ENCODE peak calls at places on chromosomes 2 and 18, in four cellular contexts. P is OCI-LY7, V is GM06990, A is fibroblast of the aortic adventitia. C is an unnamed sample.
A peak's percentile ranks its signal among the peaks of the same experiment; 100 is the strongest.

GRCh38 chr2:29232041-29232440 is 116.8 kb downstream of the CLIP4 start:
- DNase-seq in P (no peak), V (no peak), A (no peak), C (no peak)

GRCh38 chr18:31500161-31500688 is 2.2 kb downstream of the DSG2 start:
- DNase-seq in P (peak; percentile 20), V (peak; percentile 76), A (no peak), C (no peak)

GRCh38 chr2:30232027-30232800 is 880 bp downstream of the LBH start:
- DNase-seq in P (peak; percentile 24), V (peak; percentile 86), A (peak; percentile 48), C (peak; percentile 56)

GRCh38 chr2:109418716-109419115 is 195.1 kb downstream of the SEPTIN10 start:
- DNase-seq in P (no peak), V (no peak), A (no peak), C (no peak)

GRCh38 chr18:37563810-37564511 is 1.6 kb downstream of the CELF4 start:
- DNase-seq in P (no peak), V (no peak), A (no peak), C (no peak)

GRCh38 chr2:65612654-65613053 is 180.3 kb upstream of the SPRED2 start:
- DNase-seq in P (no peak), V (no peak), A (peak; percentile 22), C (no peak)

GRCh38 chr2:65015731-65016130 is 26.5 kb downstream of the SLC1A4 start:
- DNase-seq in P (no peak), V (no peak), A (no peak), C (peak; percentile 75)

GRCh38 chr2:101502095-101502494 is 27.2 kb upstream of the RFX8 start:
- DNase-seq in P (no peak), V (no peak), A (no peak), C (no peak)

GRCh38 chr2:54428401-54428800 is 27.7 kb upstream of the SPTBN1 start:
- DNase-seq in P (no peak), V (no peak), A (peak; percentile 82), C (peak; percentile 35)

GRCh38 chr2:33214436-33214835 is 262.0 kb upstream of the RASGRP3 start:
- DNase-seq in P (no peak), V (no peak), A (peak; percentile 92), C (no peak)

GRCh38 chr2:222819722-222820333 is 41.0 kb upstream of the ACSL3 start:
- DNase-seq in P (no peak), V (no peak), A (peak; percentile 75), C (peak; percentile 51)

GRCh38 chr2:53353372-53354111 is 414.1 kb upstream of the CHAC2 start:
- DNase-seq in P (no peak), V (no peak), A (peak; percentile 51), C (peak; percentile 18)

GRCh38 chr2:65309699-65310098 is 82.1 kb downstream of the ACTR2 start:
- DNase-seq in P (no peak), V (no peak), A (no peak), C (no peak)

GRCh38 chr2:183037281-183037659 is 987 bp downstream of the NCKAP1 start:
- DNase-seq in P (no peak), V (no peak), A (peak; percentile 53), C (peak; percentile 37)

GRCh38 chr2:9950521-9951271 is 797 bp upstream of the GRHL1 start:
- DNase-seq in P (no peak), V (peak; percentile 68), A (no peak), C (no peak)
- TF ChIP-seq CTCF in P (no peak), V (no peak), A (no peak), C (no peak)

DNA sequence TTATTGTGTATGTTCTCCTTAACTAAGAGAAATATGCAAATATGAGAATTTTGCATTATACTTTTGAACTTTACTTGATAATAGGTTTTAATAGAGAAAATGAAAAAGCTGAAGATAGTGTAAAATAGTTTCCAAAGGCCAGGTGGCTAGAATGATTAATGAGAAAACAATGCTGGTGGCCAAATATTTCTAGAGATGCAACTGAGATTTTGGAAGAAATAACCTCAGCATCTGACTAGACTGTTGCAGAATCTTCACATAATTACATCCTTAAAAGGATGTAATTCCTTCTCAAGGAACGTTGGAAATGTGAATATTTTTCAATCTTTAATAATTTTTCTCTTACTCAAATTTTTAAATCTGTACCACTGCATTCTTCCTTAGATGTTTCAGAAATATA is 434.4 kb downstream of the THSD7B start:
- DNase-seq in P (no peak), V (no peak), A (no peak), C (peak; percentile 3)
- H3K4me3 ChIP-seq in P (no peak overlapping the region), V (no peak overlapping the region), A (no peak overlapping the region), C (no peak overlapping the region)

GRCh38 chr2:196849895-196850294 is 40.7 kb upstream of the C2orf66 start:
- DNase-seq in P (peak; percentile 7), V (no peak), A (peak; percentile 57), C (peak; percentile 42)
- TF ChIP-seq CTCF in P (peak; percentile 62), V (peak; percentile 28), A (peak; percentile 50), C (peak; percentile 53)

DNA sequence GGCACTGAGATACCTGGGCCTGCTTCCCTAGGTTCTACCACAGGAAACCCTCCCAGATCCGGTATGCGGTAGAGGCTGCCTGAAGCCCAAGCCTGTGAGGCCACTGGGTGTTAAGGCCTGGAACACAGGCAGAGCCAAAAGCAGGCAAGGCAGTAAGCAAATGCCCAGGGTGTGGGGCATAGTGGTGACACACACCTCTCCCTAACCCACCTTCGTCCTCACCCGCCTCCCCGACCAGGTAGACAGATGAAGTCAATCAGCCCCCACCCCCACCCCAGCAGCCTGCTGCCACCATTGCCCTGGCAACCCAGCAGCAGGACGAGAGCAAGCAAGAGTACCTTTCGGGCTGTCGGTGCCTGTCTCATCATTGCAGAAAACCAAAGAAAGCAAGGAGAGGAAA is 6.1 kb downstream of the DCTN1 start:
- DNase-seq in P (no peak), V (no peak), A (no peak), C (no peak)
- H3K4me3 ChIP-seq in P (no peak overlapping the region), V (no peak overlapping the region), A (peak overlapping the region; percentile 64), C (no peak overlapping the region)

GRCh38 chr2:217856871-217857270 is 145.9 kb downstream of the TNS1 start:
- DNase-seq in P (no peak), V (no peak), A (no peak), C (no peak)

GRCh38 chr2:217854684-217855083 is 148.1 kb downstream of the TNS1 start:
- DNase-seq in P (no peak), V (no peak), A (no peak), C (no peak)

GRCh38 chr2:217857624-217858506 is 144.9 kb downstream of the TNS1 start:
- DNase-seq in P (no peak), V (no peak), A (no peak), C (no peak)

GRCh38 chr2:217853961-217854360 is 148.8 kb downstream of the TNS1 start:
- DNase-seq in P (no peak), V (no peak), A (no peak), C (no peak)

DNA sequence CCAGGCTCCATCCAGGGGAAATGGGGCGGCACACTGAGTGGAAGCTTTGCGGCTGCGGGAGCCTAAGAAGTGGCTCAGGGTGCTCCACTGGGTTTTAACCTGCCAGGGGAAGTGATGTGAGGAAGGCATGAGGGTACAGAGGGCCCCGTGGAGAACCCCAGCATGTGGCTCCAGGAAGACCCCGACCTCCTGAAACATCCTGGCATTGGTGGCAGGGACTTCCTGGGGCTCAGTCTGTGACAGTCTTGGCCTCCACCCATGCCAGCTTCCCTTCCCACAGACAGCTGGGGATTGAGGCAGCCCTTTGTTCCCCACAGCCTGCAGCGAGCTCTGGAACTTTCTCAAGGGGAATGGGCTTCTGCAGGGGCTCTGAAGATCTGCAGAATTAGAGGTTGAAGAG is 146.6 kb downstream of the TNS1 start:
- DNase-seq in P (no peak), V (no peak), A (no peak), C (no peak)
- TF ChIP-seq CTCF in P (no peak), V (no peak), A (no peak), C (no peak)

GRCh38 chr2:164840458-164840929 is 1.1 kb downstream of the COBLL1 start:
- DNase-seq in P (no peak), V (peak; percentile 2), A (no peak), C (no peak)
- H3K4me3 ChIP-seq in P (no peak overlapping the region), V (no peak overlapping the region), A (peak overlapping the region; percentile 79), C (peak overlapping the region; percentile 78)

DNA sequence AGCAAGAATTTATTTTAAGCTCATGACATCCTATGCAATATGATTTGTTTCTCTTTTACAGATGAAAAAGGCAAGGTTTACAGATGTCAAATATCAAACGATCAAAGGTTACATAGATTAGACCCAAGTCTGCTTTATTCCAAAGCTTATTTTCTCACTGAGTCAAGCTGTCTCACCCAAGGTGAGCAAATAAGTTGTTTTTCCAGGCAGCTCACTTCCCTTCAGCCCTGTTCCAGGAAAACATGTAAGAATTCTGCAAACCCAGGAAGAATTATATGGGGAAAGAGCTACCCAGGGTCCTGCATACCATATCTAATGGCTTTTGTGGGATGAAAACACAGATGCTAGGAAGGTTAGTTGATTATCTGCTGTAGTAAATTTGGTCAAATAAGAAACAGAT is 57.7 kb upstream of the SCN9A start:
- DNase-seq in P (no peak), V (no peak), A (no peak), C (no peak)
- TF ChIP-seq CTCF in P (no peak), V (no peak), A (no peak), C (no peak)

GRCh38 chr2:12721571-12722444 is 5.1 kb downstream of the TRIB2 start:
- DNase-seq in P (no peak), V (no peak), A (peak; percentile 92), C (peak; percentile 68)
- H3K4me3 ChIP-seq in P (peak overlapping the region; percentile 33), V (no peak overlapping the region), A (peak overlapping the region; percentile 91), C (peak overlapping the region; percentile 23)

DNA sequence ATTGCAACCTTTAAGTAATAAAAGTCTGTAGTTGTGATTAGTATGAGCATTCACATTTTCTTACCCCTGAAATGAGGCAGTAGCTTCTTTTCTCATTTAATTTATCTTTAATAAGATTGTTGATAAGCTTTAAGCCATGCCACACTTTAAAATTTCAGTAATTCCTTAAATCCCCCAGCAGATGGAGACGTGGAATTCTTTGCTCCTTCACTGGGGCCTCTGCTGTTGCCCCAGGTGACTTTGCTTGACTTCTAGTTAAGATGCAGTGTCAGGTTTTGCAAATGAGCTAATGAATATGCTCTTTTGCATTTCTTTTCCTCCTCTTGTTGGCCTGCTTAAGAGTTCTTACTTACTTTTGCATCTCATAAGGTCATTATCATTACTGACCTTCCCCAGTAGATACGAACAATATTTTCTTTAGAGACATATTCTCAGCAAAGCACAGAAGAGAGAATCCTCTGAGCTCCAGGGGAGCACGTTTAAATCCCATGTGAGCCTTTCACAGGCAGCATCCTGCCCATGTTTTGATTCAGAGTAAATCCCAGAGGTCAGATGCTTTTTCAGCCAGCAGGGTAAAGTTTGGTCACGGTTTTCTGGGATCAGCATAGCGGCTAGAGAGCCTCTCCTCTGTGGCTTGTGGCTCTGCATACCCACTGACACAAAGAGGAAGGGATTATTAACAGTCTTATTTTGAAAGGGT is 222.9 kb downstream of the PTPRM start:
- DNase-seq in P (no peak), V (no peak), A (peak; percentile 63), C (peak; percentile 43)
- TF ChIP-seq CTCF in P (peak; percentile 46), V (no peak), A (peak; percentile 63), C (peak; percentile 65)

GRCh38 chr2:197805598-197806316 is 1.4 kb downstream of the PLCL1 start:
- DNase-seq in P (no peak), V (no peak), A (peak; percentile 38), C (no peak)
- H3K4me3 ChIP-seq in P (no peak overlapping the region), V (peak overlapping the region; percentile 75), A (peak overlapping the region; percentile 82), C (peak overlapping the region; percentile 66)

C was measured in AG10803.